ENCODE peak calls at places on chromosomes 3 and 15, in nine cellular contexts. X is AG10803; U is T47D; R is NCI-H1105; B is bronchial epithelial cell; E is amniotic stem cell; P is HCEC 1CT; I is activated gamma-delta T cell treated with anti-CD3 and anti-CD28 coated beads, Interleukin-2, amount 50 U/mL, for 16 hours; M is amygdala. Z is an unnamed sample.

GRCh38 chr3:12294885-12295580 is 6.2 kb downstream of the PPARG start:
- DNase-seq in E (peak), R (no peak), X (peak), B (peak), P (peak), M (no peak), I (no peak), U (no peak), Z (no peak)

GRCh38 chr3:141367038-141367730 is 1.1 kb upstream of the ZBTB38 start:
- DNase-seq in U (peak), I (no peak), X (peak), P (peak), B (peak), R (no peak), M (no peak), E (peak), Z (no peak)

GRCh38 chr3:193805448-193805847 is 212.4 kb downstream of the OPA1 start:
- DNase-seq in B (peak), M (peak), I (no peak), X (peak), R (peak), U (peak), E (no peak), P (no peak), Z (peak)

GRCh38 chr3:117285721-117286120 is 576.1 kb downstream of the TUSC7 start:
- DNase-seq in U (no peak), M (no peak), E (no peak), B (no peak), I (no peak), X (no peak), R (peak), P (no peak), Z (no peak)

GRCh38 chr3:45154641-45155147 is 8.5 kb upstream of the CDCP1 start:
- DNase-seq in R (no peak), M (no peak), I (no peak), B (peak), P (peak), E (peak), U (no peak), X (peak), Z (no peak)

GRCh38 chr15:70327328-70328136 is 229.8 kb upstream of the TLE3 start:
- DNase-seq in X (peak), U (peak), R (no peak), B (peak), P (peak), M (no peak), I (no peak), E (no peak), Z (no peak)

GRCh38 chr3:108669211-108669610 is 79.7 kb downstream of the DZIP3 start:
- DNase-seq in M (no peak), R (no peak), E (no peak), P (no peak), I (no peak), B (no peak), U (no peak), X (no peak), Z (no peak)

GRCh38 chr3:116087431-116087830 is 357.9 kb downstream of the LSAMP start:
- DNase-seq in I (no peak), E (no peak), B (no peak), P (no peak), M (no peak), X (no peak), U (no peak), R (no peak), Z (no peak)

GRCh38 chr3:114706591-114707224 is 412.9 kb downstream of the TIGIT start:
- DNase-seq in X (peak), E (peak), U (no peak), P (peak), R (no peak), I (no peak), B (peak), M (no peak), Z (no peak)

GRCh38 chr3:97821413-97821809 is 400 bp upstream of the CRYBG3 start:
- DNase-seq in I (peak), U (no peak), P (no peak), R (no peak), B (peak), M (no peak), E (no peak), X (no peak), Z (peak)

GRCh38 chr15:74655424-74655823 is 39.8 kb downstream of the CLK3 start:
- DNase-seq in U (no peak), R (peak), X (peak), B (no peak), I (no peak), P (no peak), E (no peak), M (no peak), Z (no peak)

GRCh38 chr15:44782516-44782915 is 46.2 kb downstream of the TRIM69 start:
- DNase-seq in P (peak), U (no peak), B (peak), I (no peak), R (no peak), M (no peak), E (no peak), X (peak), Z (no peak)

GRCh38 chr15:71804226-71804625 is 6.1 kb upstream of the NR2E3 start:
- DNase-seq in P (no peak), B (no peak), M (no peak), I (no peak), X (no peak), U (no peak), E (no peak), R (no peak), Z (no peak)

GRCh38 chr15:66725468-66725785 is 23.4 kb downstream of the SMAD6 start:
- DNase-seq in E (no peak), X (no peak), B (no peak), P (no peak), R (no peak), U (no peak), M (no peak), I (no peak), Z (no peak)

GRCh38 chr3:37753428-37753827 is 108.3 kb upstream of the CTDSPL start:
- DNase-seq in E (no peak), B (peak), I (no peak), X (no peak), M (no peak), R (peak), P (no peak), U (peak), Z (no peak)

GRCh38 chr15:40412095-40412759 is 6.6 kb downstream of the IVD start:
- DNase-seq in M (no peak), B (no peak), X (no peak), U (no peak), R (no peak), E (no peak), I (no peak), P (no peak), Z (no peak)